ENCODE peak calls at places on chromosome 3, in four cellular contexts. One of them, this sample, is unnamed.

GRCh38 chr3:123783811-123784210 is 100.3 kb downstream of the MYLK start:
- DNase-seq in cardiac muscle cell: no peak
- DNase-seq in sigmoid colon: no peak
- DNase-seq in prostate gland: no peak
- DNase-seq in this sample: no peak

GRCh38 chr3:74523811-74524210 is 90.6 kb downstream of the CNTN3 start:
- DNase-seq in prostate gland: no peak
- DNase-seq in sigmoid colon: no peak
- DNase-seq in cardiac muscle cell: no peak
- DNase-seq in this sample: no peak

GRCh38 chr3:72683068-72683467 is 165.2 kb downstream of the SHQ1 start:
- DNase-seq in sigmoid colon: no peak
- DNase-seq in cardiac muscle cell: no peak
- DNase-seq in prostate gland: no peak
- DNase-seq in this sample: no peak

GRCh38 chr3:151859905-151860304 is 13.5 kb upstream of the SUCNR1 start:
- DNase-seq in sigmoid colon: no peak
- DNase-seq in prostate gland: no peak
- DNase-seq in cardiac muscle cell: no peak
- DNase-seq in this sample: no peak

GRCh38 chr3:141129049-141130038 is 78.2 kb downstream of the SPSB4 start:
- DNase-seq in prostate gland: no peak
- DNase-seq in sigmoid colon: no peak
- DNase-seq in cardiac muscle cell: no peak
- DNase-seq in this sample: no peak

GRCh38 chr3:24550588-24550987 is 55.9 kb upstream of the THRB start:
- DNase-seq in sigmoid colon: no peak
- DNase-seq in prostate gland: no peak
- DNase-seq in cardiac muscle cell: no peak
- DNase-seq in this sample: no peak

GRCh38 chr3:17845026-17845425 is 102.6 kb upstream of the TBC1D5 start:
- DNase-seq in prostate gland: no peak
- DNase-seq in cardiac muscle cell: no peak
- DNase-seq in sigmoid colon: no peak
- DNase-seq in this sample: no peak

GRCh38 chr3:115692887-115693524 is 69.7 kb downstream of the GAP43 start:
- DNase-seq in cardiac muscle cell: peak
- DNase-seq in sigmoid colon: peak
- DNase-seq in prostate gland: peak
- DNase-seq in this sample: no peak

GRCh38 chr3:32685604-32686185 is 707 bp downstream of the CNOT10 start:
- DNase-seq in prostate gland: no peak
- DNase-seq in cardiac muscle cell: no peak
- DNase-seq in sigmoid colon: no peak
- DNase-seq in this sample: no peak

GRCh38 chr3:182861345-182861744 is 68.0 kb downstream of the ATP11B start:
- DNase-seq in prostate gland: no peak
- DNase-seq in cardiac muscle cell: no peak
- DNase-seq in sigmoid colon: no peak
- DNase-seq in this sample: no peak

GRCh38 chr3:112390783-112391641 is 58.1 kb downstream of the CD200 start:
- DNase-seq in cardiac muscle cell: no peak
- DNase-seq in sigmoid colon: no peak
- DNase-seq in prostate gland: no peak
- DNase-seq in this sample: no peak

GRCh38 chr3:14803101-14803980 is 15.4 kb upstream of the FGD5 start:
- DNase-seq in prostate gland: no peak
- DNase-seq in sigmoid colon: peak
- DNase-seq in cardiac muscle cell: no peak
- DNase-seq in this sample: no peak

DNA sequence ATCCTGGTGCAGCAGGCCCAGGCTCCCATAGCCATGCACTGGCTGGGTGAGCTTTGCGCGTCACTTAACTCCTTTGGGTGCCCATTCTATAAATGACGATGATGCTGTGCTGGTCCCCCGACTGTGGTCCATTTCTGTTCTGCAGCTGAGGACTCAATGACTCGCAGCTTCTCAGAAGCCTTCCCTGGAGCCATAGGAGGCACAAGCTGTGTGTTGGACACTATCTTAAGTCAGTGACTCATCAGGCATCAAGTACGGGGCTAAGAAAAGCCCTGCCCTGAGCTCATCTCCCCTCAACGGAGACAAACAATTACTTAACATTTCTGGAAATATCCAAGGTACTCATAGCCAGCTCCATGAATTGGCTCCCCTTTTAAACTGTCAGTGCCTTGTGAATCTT is 13.8 kb upstream of the MUSTN1 start:
- DNase-seq in prostate gland: no peak
- DNase-seq in sigmoid colon: peak
- DNase-seq in cardiac muscle cell: no peak
- DNase-seq in this sample: no peak
- H3K27ac ChIP-seq in prostate gland: no peak
- H3K27ac ChIP-seq in sigmoid colon: no peak
- H3K27ac ChIP-seq in cardiac muscle cell: no peak
- H3K27ac ChIP-seq in this sample: no peak

DNA sequence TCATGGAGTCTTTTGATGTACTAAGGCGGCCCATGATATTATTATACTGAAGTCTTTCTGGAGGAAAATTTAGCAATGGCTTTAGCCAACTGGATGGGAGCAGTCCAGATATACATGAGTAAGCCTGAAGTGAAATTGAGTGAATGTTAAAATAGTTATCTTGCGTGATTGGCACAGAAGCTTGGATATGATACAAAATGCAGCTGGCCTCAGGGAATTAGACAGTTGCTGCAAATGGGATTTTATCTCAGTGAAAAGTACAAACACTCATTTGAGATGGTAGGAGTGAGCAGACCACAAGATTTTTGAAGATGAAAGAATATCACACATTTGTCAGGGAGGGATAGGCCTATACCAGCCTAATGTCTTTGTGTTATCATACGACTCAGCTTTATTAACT is 8.9 kb downstream of the LMOD3 start:
- DNase-seq in cardiac muscle cell: no peak
- DNase-seq in sigmoid colon: no peak
- DNase-seq in prostate gland: no peak
- DNase-seq in this sample: no peak
- H3K27ac ChIP-seq in cardiac muscle cell: no peak
- H3K27ac ChIP-seq in sigmoid colon: no peak
- H3K27ac ChIP-seq in prostate gland: no peak
- H3K27ac ChIP-seq in this sample: no peak

GRCh38 chr3:65974505-65974904 is 64.2 kb downstream of the MAGI1 start:
- DNase-seq in prostate gland: no peak
- DNase-seq in cardiac muscle cell: no peak
- DNase-seq in sigmoid colon: no peak
- DNase-seq in this sample: no peak
- H3K27ac ChIP-seq in prostate gland: no peak
- H3K27ac ChIP-seq in cardiac muscle cell: no peak
- H3K27ac ChIP-seq in sigmoid colon: no peak
- H3K27ac ChIP-seq in this sample: no peak

GRCh38 chr3:156685198-156685597 is 10.8 kb downstream of the TIPARP start:
- DNase-seq in cardiac muscle cell: no peak
- DNase-seq in sigmoid colon: no peak
- DNase-seq in prostate gland: no peak
- DNase-seq in this sample: no peak

GRCh38 chr3:156688849-156689452 is 14.6 kb downstream of the TIPARP start:
- DNase-seq in sigmoid colon: no peak
- DNase-seq in prostate gland: no peak
- DNase-seq in cardiac muscle cell: no peak
- DNase-seq in this sample: no peak

GRCh38 chr3:156687023-156687422 is 12.6 kb downstream of the TIPARP start:
- DNase-seq in prostate gland: no peak
- DNase-seq in cardiac muscle cell: no peak
- DNase-seq in sigmoid colon: no peak
- DNase-seq in this sample: no peak

GRCh38 chr3:156682963-156683362 is 8.6 kb downstream of the TIPARP start:
- DNase-seq in prostate gland: no peak
- DNase-seq in cardiac muscle cell: no peak
- DNase-seq in sigmoid colon: no peak
- DNase-seq in this sample: no peak

GRCh38 chr3:156685752-156686151 is 11.4 kb downstream of the TIPARP start:
- DNase-seq in cardiac muscle cell: no peak
- DNase-seq in sigmoid colon: no peak
- DNase-seq in prostate gland: no peak
- DNase-seq in this sample: no peak
- H3K27ac ChIP-seq in cardiac muscle cell: no peak
- H3K27ac ChIP-seq in sigmoid colon: no peak
- H3K27ac ChIP-seq in prostate gland: no peak
- H3K27ac ChIP-seq in this sample: peak